ENCODE peak calls at places on chromosomes 1 and 21, in nine cellular contexts. H, D, I, O, K, P, T, U and V are unnamed samples.

GRCh38 chr1:196875935-196876334 is 11.9 kb upstream of the CFHR4 start:
- DNase-seq in H (no peak), T (no peak), O (no peak), D (no peak), U (no peak), P (no peak), I (no peak), K (no peak), V (no peak)

GRCh38 chr1:59553381-59553780 is 256.5 kb downstream of the FGGY start:
- DNase-seq in I (no peak), O (no peak), P (no peak), D (no peak), T (no peak), H (no peak), K (no peak), U (no peak), V (no peak)

GRCh38 chr1:37814257-37814656 is 6.2 kb upstream of the YRDC start:
- DNase-seq in H (no peak), T (no peak), I (no peak), O (no peak), D (no peak), U (no peak), P (no peak), K (no peak), V (no peak)

GRCh38 chr1:29179641-29180184 is 2.0 kb downstream of the SRSF4 start:
- DNase-seq in K (peak; percentile 33), D (no peak), H (no peak), O (no peak), P (no peak), I (no peak), U (no peak), T (no peak), V (no peak)

GRCh38 chr1:37673920-37674319 is 18.4 kb upstream of the CDCA8 start:
- DNase-seq in H (no peak), U (no peak), T (no peak), P (no peak), O (no peak), D (no peak), K (no peak), I (peak; percentile 30), V (peak; percentile 18)

GRCh38 chr1:9203623-9204022 is 31.0 kb upstream of the H6PD start:
- DNase-seq in I (no peak), T (no peak), H (no peak), D (no peak), K (no peak), P (no peak), O (no peak), U (no peak), V (no peak)

GRCh38 chr1:184387871-184388670 is 1.2 kb downstream of the C1orf21 start:
- DNase-seq in U (peak; percentile 84), P (peak; percentile 26), K (peak; percentile 95), T (peak; percentile 61), I (peak; percentile 1), O (no peak), D (peak; percentile 75), H (no peak), V (peak; percentile 91)

GRCh38 chr21:35153671-35154070 is 104.6 kb upstream of the RUNX1 start:
- DNase-seq in H (no peak), T (no peak), I (no peak), K (no peak), P (no peak), D (no peak), O (no peak), U (no peak), V (no peak)

GRCh38 chr1:39142394-39143060 is 62.0 kb upstream of the MACF1 start:
- DNase-seq in U (peak; percentile 93), K (peak; percentile 96), H (peak; percentile 22), P (no peak), T (no peak), I (no peak), D (peak; percentile 39), O (no peak), V (no peak)

GRCh38 chr1:36217667-36218066 is 6.6 kb upstream of the THRAP3 start:
- DNase-seq in D (no peak), K (peak; percentile 43), H (no peak), O (no peak), T (no peak), P (no peak), I (no peak), U (peak; percentile 50), V (peak; percentile 53)

GRCh38 chr1:179144621-179145020 is 62.8 kb downstream of the TOR3A start:
- DNase-seq in P (no peak), K (peak; percentile 83), D (no peak), U (no peak), O (no peak), I (no peak), H (no peak), T (no peak), V (peak; percentile 68)

GRCh38 chr21:24844672-24845071 is 762.6 kb downstream of the MRPL39 start:
- DNase-seq in D (no peak), K (no peak), O (no peak), I (no peak), P (peak; percentile 18), U (no peak), H (peak; percentile 17), T (no peak), V (no peak)

GRCh38 chr1:6600410-6601048 is 2.1 kb downstream of the KLHL21 start:
- DNase-seq in I (no peak), H (no peak), O (no peak), K (peak; percentile 22), T (no peak), P (no peak), U (no peak), D (no peak), V (no peak)

GRCh38 chr1:176567190-176567794 is 104.3 kb downstream of the PAPPA2 start:
- DNase-seq in D (no peak), U (peak; percentile 70), I (no peak), H (no peak), T (no peak), O (no peak), P (no peak), K (peak; percentile 64), V (peak; percentile 72)

GRCh38 chr21:26098758-26099157 is 71.8 kb downstream of the APP start:
- DNase-seq in I (no peak), P (no peak), O (no peak), D (no peak), U (peak; percentile 50), K (peak; percentile 71), T (no peak), H (no peak), V (no peak)

GRCh38 chr21:44337941-44338895 is 972 bp downstream of the CFAP410 start:
- DNase-seq in T (peak; percentile 22), K (peak; percentile 60), P (no peak), H (peak; percentile 45), I (no peak), O (no peak), D (peak; percentile 75), U (peak; percentile 72), V (peak; percentile 18)

GRCh38 chr1:38858833-38859560 is 575 bp downstream of the RRAGC start:
- DNase-seq in P (no peak), H (peak; percentile 24), I (peak; percentile 37), O (no peak), D (peak; percentile 70), K (peak; percentile 89), U (peak; percentile 86), T (peak; percentile 45), V (peak; percentile 51)

GRCh38 chr1:85344256-85344694 is 67.8 kb upstream of the BCL10 start:
- DNase-seq in P (no peak), I (no peak), O (no peak), T (no peak), K (peak; percentile 25), U (peak; percentile 81), D (no peak), H (no peak), V (peak; percentile 77)

GRCh38 chr1:16151985-16152384 is 3.9 kb downstream of the EPHA2 start:
- DNase-seq in I (no peak), O (no peak), P (no peak), D (no peak), T (no peak), K (no peak), U (no peak), H (no peak), V (no peak)

GRCh38 chr1:99691175-99691574 is 45.3 kb downstream of the PALMD start:
- DNase-seq in K (peak; percentile 51), U (no peak), P (no peak), O (no peak), I (no peak), H (no peak), T (no peak), D (no peak), V (peak; percentile 25)

GRCh38 chr1:85453640-85454194 is 11.2 kb downstream of the DDAH1 start:
- DNase-seq in D (no peak), T (no peak), O (no peak), H (no peak), P (no peak), U (no peak), I (no peak), K (no peak), V (no peak)

GRCh38 chr1:174398246-174398645 is 49.5 kb upstream of the GPR52 start:
- DNase-seq in O (no peak), U (peak; percentile 30), P (peak; percentile 81), H (no peak), K (no peak), I (no peak), D (no peak), T (no peak), V (peak; percentile 58)

GRCh38 chr1:234933031-234933430 is 195.6 kb downstream of the TOMM20 start:
- DNase-seq in O (no peak), I (no peak), P (no peak), D (no peak), H (no peak), U (no peak), K (peak; percentile 74), T (no peak), V (no peak)

GRCh38 chr1:43550598-43551246 is 20.0 kb downstream of the PTPRF start:
- DNase-seq in H (no peak), P (no peak), I (no peak), D (no peak), U (no peak), K (no peak), T (no peak), O (no peak), V (no peak)

GRCh38 chr1:225770586-225771248 is 6.9 kb upstream of the SRP9 start:
- DNase-seq in K (no peak), P (no peak), U (no peak), O (no peak), T (no peak), D (no peak), I (no peak), H (no peak), V (no peak)

GRCh38 chr1:232201024-232201423 is 428.9 kb downstream of the SIPA1L2 start:
- DNase-seq in P (no peak), I (no peak), O (no peak), U (no peak), H (no peak), T (no peak), D (no peak), K (no peak), V (no peak)

GRCh38 chr21:18023099-18023498 is 203.9 kb upstream of the C21orf91 start:
- DNase-seq in D (no peak), H (no peak), P (no peak), I (no peak), U (no peak), O (no peak), K (no peak), T (no peak), V (no peak)

GRCh38 chr1:23809751-23810171 is 9.2 kb upstream of the GALE start:
- DNase-seq in O (no peak), I (peak; percentile 75), H (peak; percentile 45), P (no peak), U (peak; percentile 76), D (peak; percentile 36), T (no peak), K (peak; percentile 51), V (peak; percentile 61)

GRCh38 chr21:44399955-44400790 is 46.8 kb downstream of the TRPM2 start:
- DNase-seq in T (no peak), O (no peak), D (no peak), I (no peak), K (no peak), H (no peak), P (no peak), U (no peak), V (no peak)

GRCh38 chr21:35737899-35738341 is 322.4 kb downstream of the SETD4 start:
- DNase-seq in P (no peak), U (peak; percentile 73), T (peak; percentile 24), I (no peak), O (no peak), H (no peak), D (no peak), K (no peak), V (peak; percentile 9)

GRCh38 chr21:35223480-35224156 is 174.5 kb upstream of the RUNX1 start:
- DNase-seq in I (no peak), D (no peak), P (no peak), T (no peak), O (no peak), U (no peak), H (peak; percentile 18), K (no peak), V (no peak)